ENCODE peak calls at places on chromosomes 12 and 14, in eight cellular contexts. F, R, A, H, P, V, U and J are unnamed samples.

GRCh38 chr14:63544641-63545234 is 1.6 kb upstream of the PPP2R5E start:
- DNase-seq in F (no peak), R (no peak), A (no peak), H (no peak), P (no peak), V (no peak), U (no peak), J (no peak)

GRCh38 chr12:89472508-89472907 is 52.1 kb downstream of the GALNT4 start:
- DNase-seq in F (no peak), R (no peak), A (no peak), H (peak; percentile 59), P (no peak), V (no peak), U (no peak), J (no peak)

GRCh38 chr12:46874642-46875041 is 48.8 kb upstream of the SLC38A4 start:
- DNase-seq in F (no peak), R (no peak), A (no peak), H (no peak), P (no peak), V (no peak), U (no peak), J (no peak)

GRCh38 chr12:64633940-64634337 is 23.6 kb downstream of the RASSF3 start:
- DNase-seq in F (peak; percentile 78), R (no peak), A (peak; percentile 88), H (peak; percentile 69), P (no peak), V (no peak), U (no peak), J (no peak)

GRCh38 chr12:132411457-132411856 is 78.5 kb upstream of the FBRSL1 start:
- DNase-seq in F (no peak), R (no peak), A (no peak), H (no peak), P (no peak), V (no peak), U (no peak), J (no peak)

GRCh38 chr12:130357729-130358330 is 20.1 kb downstream of the PIWIL1 start:
- DNase-seq in F (no peak), R (no peak), A (no peak), H (no peak), P (no peak), V (no peak), U (no peak), J (no peak)

GRCh38 chr14:78836777-78837176 is 666.6 kb downstream of the NRXN3 start:
- DNase-seq in F (no peak), R (no peak), A (peak; percentile 37), H (peak; percentile 60), P (no peak), V (peak; percentile 71), U (no peak), J (no peak)

GRCh38 chr12:52054838-52055741 is 3.8 kb downstream of the NR4A1 start:
- DNase-seq in F (no peak), R (no peak), A (no peak), H (no peak), P (no peak), V (no peak), U (no peak), J (no peak)

GRCh38 chr12:12868836-12869235 is 22.5 kb upstream of the GPRC5A start:
- DNase-seq in F (no peak), R (no peak), A (no peak), H (no peak), P (no peak), V (no peak), U (no peak), J (no peak)

DNA sequence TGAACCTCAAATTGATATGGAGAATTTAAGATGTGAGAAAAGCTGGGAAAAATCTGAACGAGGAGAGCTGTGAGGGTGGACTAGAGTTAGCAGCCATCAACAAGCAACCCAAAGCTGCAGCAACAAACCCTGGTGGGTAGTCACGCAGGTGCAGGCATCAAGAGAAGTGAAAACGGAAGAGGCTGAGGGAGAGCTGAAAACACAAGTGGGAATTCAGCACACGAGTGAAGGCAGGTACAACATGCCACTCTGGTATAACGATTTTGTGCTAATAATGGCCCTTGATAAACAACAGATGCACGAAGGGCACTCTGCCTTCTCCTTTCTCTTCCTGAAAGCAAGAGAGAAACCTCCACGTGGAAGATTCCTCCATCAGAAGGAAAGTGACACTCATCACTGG is 11.5 kb downstream of the TCL1B start:
- DNase-seq in F (no peak), R (no peak), A (no peak), H (no peak), P (no peak), V (no peak), U (no peak), J (no peak)
- H3K27me3 ChIP-seq in F (peaks cover 11% of the 10 kb centered on the region), R (no peaks in the 10 kb centered on the region), A (peaks cover 5% of the 10 kb centered on the region), H (peaks cover 3% of the 10 kb centered on the region), P (no peaks in the 10 kb centered on the region), V (no peaks in the 10 kb centered on the region), U (peaks cover 6% of the 10 kb centered on the region), J (no peaks in the 10 kb centered on the region)

DNA sequence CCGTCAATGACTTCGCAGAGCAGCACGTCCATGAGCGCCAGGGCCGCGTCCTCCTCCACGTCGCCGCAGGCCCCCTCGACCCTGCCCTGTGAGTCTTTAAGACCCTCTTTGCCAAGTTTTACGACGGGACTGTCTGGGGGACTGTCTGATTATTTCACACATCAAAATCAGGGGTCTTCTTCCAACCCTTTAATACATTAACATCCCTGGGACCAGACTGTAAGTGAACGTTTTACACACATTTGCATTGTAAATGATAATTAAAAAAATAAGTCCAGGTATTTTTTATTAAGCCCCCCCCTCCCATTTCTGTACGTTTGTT is 1.9 kb downstream of the FOXG1 start:
- DNase-seq in F (no peak), R (no peak), A (no peak), H (no peak), P (no peak), V (no peak), U (no peak), J (no peak)
- H3K27me3 ChIP-seq in F (peaks cover 92% of the 10 kb centered on the region), R (peaks cover 3% of the 10 kb centered on the region), A (peaks cover 17% of the 10 kb centered on the region), H (peaks cover 65% of the 10 kb centered on the region), P (peaks cover 36% of the 10 kb centered on the region), V (peaks cover 100% of the 10 kb centered on the region), U (peaks cover 5% of the 10 kb centered on the region), J (peaks cover 46% of the 10 kb centered on the region)

GRCh38 chr14:76135722-76136121 is 16.0 kb upstream of the GPATCH2L start:
- DNase-seq in F (no peak), R (no peak), A (no peak), H (no peak), P (no peak), V (peak; percentile 11), U (no peak), J (no peak)
- H3K27me3 ChIP-seq in F (peaks cover 87% of the 10 kb centered on the region), R (peaks cover 11% of the 10 kb centered on the region), A (peaks cover 54% of the 10 kb centered on the region), H (peaks cover 15% of the 10 kb centered on the region), P (peaks cover 31% of the 10 kb centered on the region), V (peaks cover 94% of the 10 kb centered on the region), U (peaks cover 29% of the 10 kb centered on the region), J (peaks cover 6% of the 10 kb centered on the region)

DNA sequence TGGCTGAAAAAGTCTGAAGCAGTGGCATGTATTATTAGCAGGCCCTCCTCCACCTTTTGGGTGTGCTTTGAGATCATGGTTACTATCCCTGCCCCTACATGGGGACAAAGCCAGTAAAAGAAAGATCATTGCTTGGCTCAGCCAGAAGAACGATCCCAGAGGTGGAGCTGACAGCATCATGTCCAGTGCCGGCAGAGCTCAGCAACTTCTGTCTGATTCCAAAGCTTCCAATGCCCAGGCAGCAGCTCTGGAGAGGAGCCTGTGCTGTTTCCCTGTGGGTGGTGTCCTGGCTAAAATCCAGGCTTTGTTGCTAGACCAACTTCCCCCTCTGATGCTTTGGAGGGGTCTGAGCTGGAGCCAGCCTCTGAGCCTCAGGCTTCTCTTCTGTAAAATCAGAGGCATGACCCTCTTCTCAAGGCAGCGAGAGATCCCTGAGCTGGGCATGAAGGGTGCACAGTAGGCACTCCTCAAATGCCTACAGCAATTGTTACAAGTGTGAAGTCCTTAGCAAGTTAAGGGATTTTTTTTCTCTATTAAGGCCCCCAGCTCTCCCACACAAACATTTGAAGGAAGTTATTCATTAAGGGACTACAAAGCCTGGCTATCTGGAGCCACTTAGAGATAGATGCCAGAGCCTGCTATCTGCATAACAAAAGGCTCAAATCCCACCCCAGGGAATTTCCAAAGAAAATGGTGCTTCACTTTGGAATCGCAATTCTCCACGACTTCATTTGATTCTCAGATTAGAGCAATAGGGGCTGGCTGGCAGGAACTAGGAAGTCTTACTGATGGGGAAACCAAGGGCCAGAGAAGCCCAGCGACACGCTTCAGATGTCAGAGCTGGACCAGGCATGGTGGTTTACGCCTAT is 10.9 kb upstream of the GSC start:
- DNase-seq in F (no peak), R (no peak), A (no peak), H (no peak), P (no peak), V (peak; percentile 82), U (no peak), J (no peak)
- H3K27me3 ChIP-seq in F (peaks cover 47% of the 10 kb centered on the region), R (peaks cover 9% of the 10 kb centered on the region), A (peaks cover 31% of the 10 kb centered on the region), H (peaks cover 2% of the 10 kb centered on the region), P (no peaks in the 10 kb centered on the region), V (peaks cover 59% of the 10 kb centered on the region), U (peaks cover 9% of the 10 kb centered on the region), J (peaks cover 3% of the 10 kb centered on the region)

DNA sequence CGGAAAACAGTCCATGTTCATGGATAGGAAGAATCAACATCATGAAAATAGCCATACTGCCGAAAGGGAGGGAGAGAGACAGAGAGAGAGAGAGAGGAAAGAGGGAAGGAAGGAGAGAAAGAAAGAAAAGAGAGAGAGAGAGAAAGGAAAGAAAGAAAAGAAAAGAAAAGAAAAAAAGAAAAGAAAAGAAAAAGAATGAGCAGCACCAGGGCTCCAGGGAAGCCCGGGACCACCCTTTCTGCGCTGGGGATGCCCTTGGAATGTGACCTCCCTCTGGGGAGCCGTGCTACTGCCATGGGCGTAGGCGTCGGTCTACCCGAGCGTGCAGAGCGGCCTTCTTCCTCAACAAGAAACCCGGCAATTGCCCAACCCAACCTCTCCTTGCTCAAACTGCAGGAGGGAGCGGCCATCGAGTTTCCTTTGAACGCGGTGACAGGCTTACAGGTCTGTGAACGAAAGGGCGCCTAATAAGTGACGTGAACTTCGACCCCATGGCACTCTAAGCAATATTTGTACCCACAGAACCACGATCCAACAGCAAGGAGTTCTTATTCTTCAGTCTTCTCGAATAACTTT is 16.9 kb downstream of the OR6S1 start:
- DNase-seq in F (peak; percentile 86), R (no peak), A (no peak), H (peak; percentile 60), P (no peak), V (peak; percentile 76), U (no peak), J (peak; percentile 73)
- H3K27me3 ChIP-seq in F (peaks cover 22% of the 10 kb centered on the region), R (no peaks in the 10 kb centered on the region), A (no peaks in the 10 kb centered on the region), H (no peaks in the 10 kb centered on the region), P (peaks cover 3% of the 10 kb centered on the region), V (peaks cover 81% of the 10 kb centered on the region), U (peaks cover 60% of the 10 kb centered on the region), J (no peaks in the 10 kb centered on the region)

GRCh38 chr12:48969847-48970701 is 1.5 kb downstream of the WNT10B start:
- DNase-seq in F (no peak), R (peak; percentile 37), A (no peak), H (no peak), P (no peak), V (peak; percentile 72), U (peak; percentile 16), J (no peak)
- H3K27me3 ChIP-seq in F (peaks cover 56% of the 10 kb centered on the region), R (peaks cover 31% of the 10 kb centered on the region), A (peaks cover 90% of the 10 kb centered on the region), H (no peaks in the 10 kb centered on the region), P (peaks cover 14% of the 10 kb centered on the region), V (peaks cover 83% of the 10 kb centered on the region), U (peaks cover 22% of the 10 kb centered on the region), J (peaks cover 12% of the 10 kb centered on the region)